ENCODE peak calls at places on chromosome 22, in four cellular contexts. P, Y, V and H are unnamed samples.

GRCh38 chr22:36341640-36342041 is 46.1 kb downstream of the MYH9 start:
- DNase-seq in P (peak; percentile 81), Y (no peak), V (no peak), H (no peak)

GRCh38 chr22:42134033-42135020 is 3.7 kb upstream of the CYP2D6 start:
- DNase-seq in P (no peak), Y (no peak), V (no peak), H (no peak)

GRCh38 chr22:20034143-20034542 is 13.2 kb downstream of the TANGO2 start:
- DNase-seq in P (no peak), Y (peak; percentile 60), V (no peak), H (no peak)

GRCh38 chr22:30829901-30830550 is 135.4 kb downstream of the OSBP2 start:
- DNase-seq in P (no peak), Y (no peak), V (no peak), H (no peak)

GRCh38 chr22:30023099-30023498 is 57.2 kb upstream of the HORMAD2 start:
- DNase-seq in P (no peak), Y (no peak), V (no peak), H (no peak)

GRCh38 chr22:28442951-28443876 is 236.4 kb downstream of the TTC28 start:
- DNase-seq in P (peak; percentile 20), Y (no peak), V (peak; percentile 5), H (peak; percentile 71)

GRCh38 chr22:49849161-49850020 is 4.3 kb upstream of the ZBED4 start:
- DNase-seq in P (no peak), Y (no peak), V (no peak), H (no peak)

GRCh38 chr22:27581688-27582087 is 219.9 kb downstream of the MN1 start:
- DNase-seq in P (no peak), Y (no peak), V (no peak), H (no peak)

GRCh38 chr22:46547883-46548244 is 10.4 kb upstream of the CELSR1 start:
- DNase-seq in P (peak; percentile 58), Y (no peak), V (no peak), H (no peak)

GRCh38 chr22:50398698-50399648 is 55.8 kb downstream of the PPP6R2 start:
- DNase-seq in P (no peak), Y (no peak), V (no peak), H (no peak)

GRCh38 chr22:27531782-27532530 is 269.6 kb downstream of the MN1 start:
- DNase-seq in P (no peak), Y (no peak), V (no peak), H (no peak)

GRCh38 chr22:47205562-47205961 is 443.1 kb downstream of the TBC1D22A start:
- DNase-seq in P (no peak), Y (no peak), V (no peak), H (no peak)

DNA sequence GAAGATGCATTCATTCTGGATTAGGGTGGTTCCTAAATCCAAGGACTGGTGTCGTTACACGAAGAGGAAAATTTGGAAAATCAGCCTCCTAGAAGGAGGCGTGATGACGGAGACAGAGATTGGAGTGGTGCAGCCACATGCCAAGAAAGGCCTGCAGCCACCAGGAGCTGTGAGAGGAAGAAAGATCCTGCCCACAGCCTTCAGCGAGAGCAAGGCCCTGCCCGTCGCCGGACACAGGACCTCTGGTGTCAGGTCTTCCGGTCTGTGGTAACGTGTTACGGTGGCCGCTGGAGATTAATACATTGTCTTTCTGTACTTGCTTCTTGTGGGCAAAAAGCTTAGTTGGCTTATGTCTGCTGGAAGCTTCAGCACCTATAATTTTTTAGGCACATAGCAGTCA is 1045.8 kb downstream of the BRD1 start:
- DNase-seq in P (no peak), Y (no peak), V (no peak), H (no peak)
- TF ChIP-seq TARDBP in P (no peak), Y (no peak), V (no peak), H (no peak)

GRCh38 chr22:39028281-39028680 is 7.4 kb downstream of the APOBEC3D start:
- DNase-seq in P (no peak), Y (no peak), V (no peak), H (no peak)
- TF ChIP-seq BHLHE40 in P (no peak), Y (no peak), V (no peak), H (no peak)

GRCh38 chr22:25419247-25420113 is 145.0 kb upstream of the GRK3 start:
- DNase-seq in P (peak; percentile 37), Y (peak; percentile 20), V (no peak), H (no peak)

GRCh38 chr22:25420925-25421904 is 143.3 kb upstream of the GRK3 start:
- DNase-seq in P (no peak), Y (no peak), V (no peak), H (no peak)

GRCh38 chr22:25417792-25418191 is 146.7 kb upstream of the GRK3 start:
- DNase-seq in P (no peak), Y (no peak), V (no peak), H (no peak)

GRCh38 chr22:25420471-25420924 is 144.0 kb upstream of the GRK3 start:
- DNase-seq in P (no peak), Y (no peak), V (no peak), H (no peak)
- TF ChIP-seq TARDBP in P (no peak), Y (no peak), V (no peak), H (no peak)

GRCh38 chr22:32967285-32968101 is 90.7 kb downstream of the SYN3 start:
- DNase-seq in P (peak; percentile 93), Y (no peak), V (no peak), H (no peak)
- TF ChIP-seq BHLHE40 in P (no peak), Y (no peak), V (no peak), H (no peak)

GRCh38 chr22:45268958-45269844 is 15.5 kb upstream of the UPK3A start:
- DNase-seq in P (no peak), Y (no peak), V (peak; percentile 87), H (peak; percentile 91)
- TF ChIP-seq TARDBP in P (no peak), Y (no peak), V (no peak), H (no peak)

GRCh38 chr22:45007247-45007945 is 2.4 kb downstream of the PHF21B start:
- DNase-seq in P (no peak), Y (no peak), V (peak; percentile 67), H (peak; percentile 74)
- TF ChIP-seq BHLHE40 in P (no peak), Y (no peak), V (no peak), H (no peak)